ENCODE peak calls at places on chromosomes 13 and 19, in nine cellular contexts. P is breast epithelium, X is uterus, V is WERI-Rb-1, L is thoracic aorta, U is ascending aorta, B is tibial nerve, N is aorta, G is neuronal stem cell. E is an unnamed sample.

GRCh38 chr19:8641908-8642547 is 11.6 kb downstream of the NFILZ start:
- DNase-seq in L (no peak), P (no peak), V (no peak), G (no peak), X (no peak), B (peak; percentile 24), U (no peak), N (no peak), E (no peak)

GRCh38 chr19:32599258-32599657 is 18.3 kb downstream of the PDCD5 start:
- DNase-seq in N (no peak), V (no peak), L (no peak), P (no peak), B (no peak), X (no peak), U (no peak), G (no peak), E (no peak)

GRCh38 chr13:73740681-73741080 is 393.5 kb downstream of the KLF12 start:
- DNase-seq in L (no peak), B (no peak), V (no peak), G (no peak), N (no peak), P (no peak), U (no peak), X (no peak), E (no peak)

GRCh38 chr19:475360-475759 is 14.5 kb upstream of the SHC2 start:
- DNase-seq in U (no peak), X (no peak), B (no peak), P (no peak), G (no peak), L (no peak), N (no peak), V (no peak), E (no peak)

GRCh38 chr19:56217039-56217949 is 15.2 kb downstream of the ZSCAN5C start:
- DNase-seq in P (no peak), V (no peak), L (no peak), G (no peak), X (no peak), N (no peak), B (no peak), U (no peak), E (no peak)

GRCh38 chr19:36514012-36514612 is 14.0 kb downstream of the ZNF260 start:
- DNase-seq in X (no peak), V (no peak), B (no peak), G (no peak), U (no peak), P (no peak), N (no peak), L (no peak), E (no peak)

GRCh38 chr19:871446-872265 is 12.2 kb downstream of the CFD start:
- DNase-seq in P (no peak), B (no peak), N (no peak), U (no peak), L (no peak), V (no peak), G (no peak), X (no peak), E (no peak)

GRCh38 chr19:52716578-52716977 is 18.3 kb downstream of the ZNF611 start:
- DNase-seq in L (no peak), U (no peak), B (no peak), N (no peak), X (no peak), G (no peak), P (no peak), V (no peak), E (no peak)

GRCh38 chr13:50128406-50129048 is 113.3 kb downstream of the KCNRG start:
- DNase-seq in X (no peak), U (no peak), L (no peak), B (no peak), G (peak; percentile 31), N (no peak), V (no peak), P (no peak), E (no peak)

GRCh38 chr13:79679334-79679733 is 198.4 kb downstream of the NDFIP2 start:
- DNase-seq in B (peak; percentile 86), G (peak; percentile 65), N (peak; percentile 82), X (peak; percentile 56), U (peak; percentile 79), V (peak; percentile 53), L (no peak), P (peak; percentile 30), E (peak; percentile 85)

GRCh38 chr13:54373211-54373610 is 1344.6 kb downstream of the OLFM4 start:
- DNase-seq in N (no peak), V (no peak), B (no peak), P (no peak), G (no peak), U (no peak), L (no peak), X (no peak), E (no peak)

GRCh38 chr19:1261863-1262686 is 7.1 kb upstream of the CIRBP start:
- DNase-seq in X (peak; percentile 89), L (peak; percentile 74), V (no peak), G (no peak), N (peak; percentile 92), P (peak; percentile 91), U (peak; percentile 94), B (no peak), E (no peak)

GRCh38 chr13:35165205-35165604 is 223.1 kb downstream of the NBEA start:
- DNase-seq in X (no peak), P (no peak), G (peak; percentile 24), L (no peak), B (no peak), N (no peak), U (no peak), V (no peak), E (no peak)

GRCh38 chr13:113220141-113220598 is 10.8 kb downstream of the CUL4A start:
- DNase-seq in V (no peak), G (no peak), B (no peak), P (no peak), L (no peak), U (peak; percentile 39), N (no peak), X (no peak), E (no peak)

DNA sequence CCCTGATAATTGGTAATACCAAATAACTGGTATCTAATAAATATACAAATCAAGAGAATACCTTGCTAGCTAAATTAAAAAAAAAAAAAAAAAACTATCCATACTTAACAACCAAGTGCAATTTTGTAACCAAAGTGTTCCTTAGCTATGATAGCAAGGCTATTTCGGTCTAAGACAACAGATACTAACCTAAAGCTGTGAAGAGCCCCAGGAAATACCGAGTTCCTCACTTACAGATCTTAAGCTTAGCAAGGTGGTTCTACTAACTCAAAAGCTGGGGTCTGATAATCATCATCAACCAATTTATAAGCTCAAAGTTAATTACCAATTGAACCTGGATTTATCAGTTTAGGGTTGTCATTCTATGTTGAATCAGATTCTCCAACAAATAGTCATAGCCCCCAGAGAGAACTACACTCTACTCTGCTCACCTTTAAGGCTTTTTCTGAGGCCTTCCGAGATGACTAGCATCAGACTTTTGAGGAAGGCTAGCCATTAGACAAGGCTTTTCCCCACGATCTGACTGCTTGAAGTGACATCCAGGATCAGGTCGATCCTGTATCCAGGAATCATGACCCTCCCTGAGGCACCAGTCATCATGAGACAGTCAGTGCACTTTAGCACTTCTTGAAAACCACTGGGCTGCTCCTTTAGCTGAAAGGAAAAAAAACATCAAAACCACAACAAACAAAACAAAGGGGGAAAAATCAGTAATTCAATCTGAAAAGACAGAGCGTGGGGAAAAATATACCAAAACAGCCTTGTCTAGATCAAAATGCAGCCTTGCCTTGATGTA is 32.0 kb downstream of the INTS6 start:
- DNase-seq in N (no peak), L (no peak), U (no peak), G (no peak), X (no peak), P (no peak), V (no peak), B (no peak), E (no peak)
- H3K36me3 ChIP-seq in N (no peaks in the 10 kb centered on the region), L (no peaks in the 10 kb centered on the region), U (no peaks in the 10 kb centered on the region), G (no peaks in the 10 kb centered on the region), X (no peaks in the 10 kb centered on the region), P (no peaks in the 10 kb centered on the region), V (no peaks in the 10 kb centered on the region), B (no peaks in the 10 kb centered on the region), E (no peaks in the 10 kb centered on the region)

GRCh38 chr13:24038405-24038804 is 122.1 kb upstream of the SPATA13 start:
- DNase-seq in N (no peak), G (no peak), X (no peak), P (no peak), B (no peak), V (no peak), U (no peak), L (no peak), E (no peak)
- H3K27ac ChIP-seq in N (no peak overlapping the region), G (peak overlapping the region; percentile 30), X (peak overlapping the region; percentile 34), P (peak overlapping the region; percentile 84), B (peak overlapping the region; percentile 91), V (no peak overlapping the region), U (no peak overlapping the region), L (no peak overlapping the region), E (no peak overlapping the region)

DNA sequence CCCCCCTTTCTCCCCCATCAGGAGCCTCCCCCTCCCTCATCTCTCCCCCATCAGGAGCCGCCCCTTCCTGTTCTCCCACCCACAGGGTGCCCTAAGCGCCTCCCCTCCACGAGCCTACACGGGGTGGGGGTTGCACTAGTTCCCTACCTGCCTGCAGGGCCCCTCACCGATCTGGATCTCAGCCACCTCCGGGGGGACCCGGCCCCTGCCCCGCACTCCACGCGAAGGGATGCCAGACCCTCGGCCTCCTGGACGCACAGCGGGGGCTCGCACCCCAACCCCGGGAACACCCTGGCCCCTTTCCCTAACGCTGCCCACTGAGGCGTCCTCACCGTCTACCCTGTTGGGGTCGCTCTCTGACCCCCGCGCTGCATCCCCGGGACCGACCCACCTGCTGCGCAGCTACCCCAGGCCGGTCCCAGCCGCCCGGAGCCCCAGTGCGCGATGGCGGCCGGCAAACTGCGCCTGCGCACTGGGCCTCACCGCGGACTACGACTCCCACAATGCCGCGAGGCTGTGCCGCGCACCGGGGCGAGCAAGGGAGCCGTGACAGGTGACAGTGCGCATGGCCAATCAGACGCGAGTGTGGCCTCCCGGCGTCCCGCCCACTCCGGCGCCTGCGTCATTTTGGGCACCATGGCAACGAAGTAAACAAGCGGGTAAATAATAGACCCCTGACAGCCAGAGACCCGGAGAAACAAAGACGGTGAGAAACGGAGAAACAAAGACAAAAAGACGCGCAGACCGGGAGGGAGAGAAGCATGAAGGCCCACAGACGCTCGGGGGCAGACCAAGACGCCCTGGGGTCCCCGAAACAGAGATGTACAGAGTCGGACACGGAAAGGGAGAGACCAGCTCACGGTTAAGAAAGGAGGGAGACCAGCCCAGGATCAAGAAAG is at the start of gene ZSCAN18:
- DNase-seq in P (peak; percentile 99), N (peak; percentile 100), U (peak; percentile 99), V (peak; percentile 97), X (peak; percentile 99), G (peak; percentile 100), L (peak; percentile 96), B (peak; percentile 97), E (peak; percentile 99)
- H3K9me3 ChIP-seq in P (peaks cover 47% of the 10 kb centered on the region), N (no peaks in the 10 kb centered on the region), U (peaks cover 4% of the 10 kb centered on the region), V (peaks cover 14% of the 10 kb centered on the region), X (no peaks in the 10 kb centered on the region), G (peaks cover 19% of the 10 kb centered on the region), L (peaks cover 9% of the 10 kb centered on the region), B (no peaks in the 10 kb centered on the region), E (peaks cover 20% of the 10 kb centered on the region)

DNA sequence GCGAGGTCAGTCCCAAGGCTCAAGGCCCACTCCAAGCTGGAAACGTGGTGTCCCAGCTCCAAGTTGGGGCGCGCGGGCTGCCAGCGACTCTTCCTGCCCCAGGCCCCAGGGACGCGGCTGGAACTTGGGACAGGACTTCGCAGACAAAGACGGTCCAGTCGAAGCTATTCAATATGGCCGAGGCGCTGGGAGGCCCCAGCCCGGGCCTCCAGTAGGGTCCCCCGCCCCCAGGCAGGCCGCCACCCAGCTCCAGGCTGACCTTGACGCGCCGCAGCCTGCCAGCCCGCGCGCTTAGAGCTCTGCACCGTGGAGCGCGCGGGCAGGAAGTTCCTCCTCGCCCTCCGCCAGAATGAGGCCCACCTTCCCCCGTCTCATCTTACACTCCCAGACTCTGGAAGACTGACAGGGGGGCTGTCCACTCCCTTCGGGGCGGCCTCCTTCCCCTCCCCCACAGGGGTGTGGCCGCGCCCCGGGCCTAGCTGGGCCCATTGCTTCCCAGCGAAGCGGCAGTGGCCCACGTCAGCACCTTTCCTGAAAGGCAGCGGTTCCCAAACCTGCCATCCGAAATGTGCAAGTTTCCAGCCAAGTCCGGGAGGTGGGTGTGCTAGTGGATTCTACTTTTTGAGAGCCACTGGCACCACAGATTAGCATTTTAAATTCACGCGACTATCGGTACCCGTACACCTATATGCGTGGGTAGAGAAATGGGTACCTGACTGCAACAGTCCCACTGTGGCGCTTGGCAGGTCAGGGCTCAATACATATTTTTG is at the start of gene CCDC8:
- DNase-seq in G (peak; percentile 91), N (peak; percentile 92), L (no peak), B (peak; percentile 41), P (peak; percentile 90), V (no peak), U (peak; percentile 92), X (peak; percentile 95), E (peak; percentile 85)
- H3K36me3 ChIP-seq in G (peaks cover 5% of the 10 kb centered on the region), N (no peaks in the 10 kb centered on the region), L (no peaks in the 10 kb centered on the region), B (no peaks in the 10 kb centered on the region), P (no peaks in the 10 kb centered on the region), V (no peaks in the 10 kb centered on the region), U (no peaks in the 10 kb centered on the region), X (no peaks in the 10 kb centered on the region), E (peaks cover 6% of the 10 kb centered on the region)